ENCODE peak calls at places on chromosomes 2 and 18, in six cellular contexts. U, N, D, S, M and I are unnamed samples.

GRCh38 chr2:163667064-163667887 is 68.5 kb downstream of the FIGN start:
- DNase-seq in U (no peak), N (peak; percentile 71), D (peak; percentile 96), S (no peak), M (no peak), I (peak; percentile 12)

GRCh38 chr2:10447300-10448207 is 573 bp downstream of the ODC1 start:
- DNase-seq in U (peak; percentile 51), N (peak; percentile 42), D (peak; percentile 38), S (no peak), M (no peak), I (peak; percentile 56)

GRCh38 chr2:160209457-160209856 is 9.4 kb upstream of the ITGB6 start:
- DNase-seq in U (no peak), N (peak; percentile 68), D (peak; percentile 97), S (no peak), M (no peak), I (no peak)

GRCh38 chr2:233847248-233847898 is 7.0 kb downstream of the HJURP start:
- DNase-seq in U (no peak), N (no peak), D (no peak), S (no peak), M (no peak), I (no peak)

GRCh38 chr2:165601866-165602636 is 132.6 kb downstream of the CSRNP3 start:
- DNase-seq in U (no peak), N (peak; percentile 11), D (peak; percentile 91), S (no peak), M (no peak), I (no peak)

GRCh38 chr2:184346338-184346862 is 251.9 kb upstream of the ZNF804A start:
- DNase-seq in U (no peak), N (no peak), D (no peak), S (no peak), M (no peak), I (no peak)

GRCh38 chr2:204503869-204504268 is 41.4 kb upstream of the PARD3B start:
- DNase-seq in U (no peak), N (no peak), D (no peak), S (no peak), M (no peak), I (no peak)

GRCh38 chr2:174059875-174060226 is 94.7 kb upstream of the SP3 start:
- DNase-seq in U (no peak), N (no peak), D (no peak), S (no peak), M (no peak), I (no peak)

GRCh38 chr2:134120160-134120717 is 133.6 kb upstream of the MGAT5 start:
- DNase-seq in U (no peak), N (peak; percentile 45), D (no peak), S (peak; percentile 58), M (no peak), I (no peak)

GRCh38 chr2:25131567-25132295 is 36.6 kb downstream of the POMC start:
- DNase-seq in U (no peak), N (peak; percentile 37), D (no peak), S (peak; percentile 52), M (peak; percentile 9), I (no peak)

GRCh38 chr2:186946896-186947467 is 98.0 kb upstream of the ZSWIM2 start:
- DNase-seq in U (no peak), N (no peak), D (no peak), S (no peak), M (no peak), I (no peak)

GRCh38 chr18:58512161-58512581 is 116.7 kb downstream of the ALPK2 start:
- DNase-seq in U (no peak), N (no peak), D (no peak), S (no peak), M (no peak), I (no peak)

GRCh38 chr2:49162151-49162550 is 7.8 kb upstream of the FSHR start:
- DNase-seq in U (no peak), N (no peak), D (peak; percentile 85), S (no peak), M (no peak), I (no peak)

GRCh38 chr2:20633794-20634259 is 17.1 kb downstream of the HS1BP3 start:
- DNase-seq in U (no peak), N (no peak), D (no peak), S (peak; percentile 59), M (peak; percentile 94), I (peak; percentile 90)

GRCh38 chr2:197208841-197209240 is 101.7 kb downstream of the ANKRD44 start:
- DNase-seq in U (no peak), N (no peak), D (peak; percentile 89), S (no peak), M (no peak), I (no peak)

GRCh38 chr2:223692227-223692947 is 90.2 kb upstream of the SCG2 start:
- DNase-seq in U (no peak), N (peak; percentile 61), D (peak; percentile 61), S (no peak), M (peak; percentile 63), I (peak; percentile 73)

GRCh38 chr2:65877331-65877791 is 445.0 kb upstream of the SPRED2 start:
- DNase-seq in U (no peak), N (no peak), D (no peak), S (no peak), M (no peak), I (no peak)

GRCh38 chr18:79377187-79377891 is 18.4 kb upstream of the NFATC1 start:
- DNase-seq in U (no peak), N (no peak), D (no peak), S (no peak), M (no peak), I (no peak)

GRCh38 chr2:20585351-20585709 is 65.6 kb downstream of the HS1BP3 start:
- DNase-seq in U (no peak), N (no peak), D (no peak), S (no peak), M (no peak), I (no peak)

GRCh38 chr2:70541481-70542020 is 12.1 kb downstream of the TGFA start:
- DNase-seq in U (no peak), N (no peak), D (peak; percentile 90), S (no peak), M (no peak), I (no peak)

GRCh38 chr2:181810823-181811695 is 80.5 kb upstream of the ITPRID2 start:
- DNase-seq in U (no peak), N (peak; percentile 23), D (peak; percentile 98), S (no peak), M (peak; percentile 67), I (peak; percentile 90)

GRCh38 chr2:190136259-190136658 is 73.7 kb upstream of the MSTN start:
- DNase-seq in U (no peak), N (no peak), D (peak; percentile 62), S (no peak), M (no peak), I (peak; percentile 74)

GRCh38 chr2:70496819-70497218 is 56.8 kb downstream of the TGFA start:
- DNase-seq in U (no peak), N (no peak), D (peak; percentile 57), S (no peak), M (no peak), I (peak; percentile 21)

GRCh38 chr2:56185582-56186046 is 1.8 kb downstream of the CCDC85A start:
- DNase-seq in U (no peak), N (peak; percentile 43), D (peak; percentile 11), S (peak; percentile 57), M (peak; percentile 58), I (no peak)

GRCh38 chr18:63237911-63238710 is 81.5 kb downstream of the BCL2 start:
- DNase-seq in U (no peak), N (peak; percentile 78), D (peak; percentile 99), S (peak; percentile 35), M (peak; percentile 57), I (peak; percentile 50)

GRCh38 chr2:11092693-11093335 is 62.5 kb upstream of the SLC66A3 start:
- DNase-seq in U (no peak), N (no peak), D (no peak), S (no peak), M (no peak), I (no peak)

GRCh38 chr2:72579595-72580180 is 246.1 kb downstream of the EXOC6B start:
- DNase-seq in U (no peak), N (no peak), D (peak; percentile 67), S (no peak), M (no peak), I (peak; percentile 53)

GRCh38 chr2:240319855-240320560 is 115.5 kb upstream of the GPC1 start:
- DNase-seq in U (no peak), N (peak; percentile 53), D (peak; percentile 95), S (no peak), M (peak; percentile 24), I (no peak)

GRCh38 chr2:108067820-108068405 is 81.6 kb downstream of the SLC5A7 start:
- DNase-seq in U (no peak), N (no peak), D (no peak), S (no peak), M (no peak), I (no peak)

GRCh38 chr2:47631840-47632398 is 151.0 kb upstream of the MSH6 start:
- DNase-seq in U (no peak), N (peak; percentile 83), D (peak; percentile 78), S (no peak), M (peak; percentile 85), I (peak; percentile 71)

GRCh38 chr2:44051948-44052347 is 56.2 kb upstream of the LRPPRC start:
- DNase-seq in U (no peak), N (no peak), D (no peak), S (no peak), M (no peak), I (no peak)

GRCh38 chr2:50649626-50650397 is 382.1 kb downstream of the NRXN1 start:
- DNase-seq in U (no peak), N (no peak), D (no peak), S (no peak), M (no peak), I (no peak)

GRCh38 chr2:137467246-137467862 is 496.9 kb upstream of the HNMT start:
- DNase-seq in U (no peak), N (peak; percentile 12), D (peak; percentile 43), S (no peak), M (peak; percentile 62), I (peak; percentile 78)

GRCh38 chr2:241636182-241636982 is 576 bp downstream of the THAP4 start:
- DNase-seq in U (peak; percentile 9), N (peak; percentile 67), D (no peak), S (peak; percentile 62), M (peak; percentile 72), I (peak; percentile 67)

GRCh38 chr2:8684885-8685696 is 3.2 kb downstream of the ID2 start:
- DNase-seq in U (no peak), N (peak; percentile 55), D (peak; percentile 24), S (peak; percentile 64), M (peak; percentile 73), I (peak; percentile 72)

GRCh38 chr2:147049888-147050446 is 794.9 kb upstream of the ACVR2A start:
- DNase-seq in U (no peak), N (no peak), D (no peak), S (no peak), M (no peak), I (no peak)